ENCODE peak calls at places on chromosomes 4 and X, in seven cellular contexts. F is AG10803, E is prostate gland, Z is heart left ventricle, A is A549, S is AG09309, D is HCT116. O is an unnamed sample.

GRCh38 chr4:38531126-38531737 is 132.8 kb upstream of the KLF3 start:
- DNase-seq in E (no peak), F (no peak), D (no peak), S (no peak), Z (no peak), A (no peak), O (peak)

GRCh38 chrX:68658530-68658929 is 11.1 kb downstream of the STARD8 start:
- DNase-seq in F (no peak), D (no peak), A (no peak), Z (peak), S (no peak), E (no peak), O (peak)

GRCh38 chrX:70494441-70494840 is 49.8 kb downstream of the DLG3 start:
- DNase-seq in F (no peak), A (no peak), Z (no peak), E (no peak), S (no peak), D (no peak), O (no peak)

GRCh38 chrX:40164751-40165150 is 67.0 kb upstream of the BCOR start:
- DNase-seq in E (no peak), S (no peak), D (no peak), A (no peak), Z (no peak), F (no peak), O (no peak)

GRCh38 chrX:43741843-43742573 is 85.9 kb downstream of the MAOA start:
- DNase-seq in A (no peak), F (peak), Z (no peak), D (no peak), E (no peak), S (no peak), O (peak)

GRCh38 chrX:53714580-53715335 is 28.2 kb upstream of the HUWE1 start:
- DNase-seq in Z (no peak), S (no peak), F (no peak), A (no peak), D (peak), E (peak), O (peak)

GRCh38 chr4:128855656-128856055 is 46.2 kb downstream of the JADE1 start:
- DNase-seq in Z (no peak), D (no peak), A (no peak), S (no peak), F (no peak), E (no peak), O (no peak)

GRCh38 chr4:112889619-112890294 is 159.7 kb upstream of the ANK2 start:
- DNase-seq in S (peak), E (no peak), Z (no peak), A (no peak), D (no peak), F (peak), O (peak)

GRCh38 chrX:64202808-64203320 is 2.6 kb downstream of the AMER1 start:
- DNase-seq in Z (no peak), F (peak), E (no peak), S (no peak), D (no peak), A (no peak), O (peak)

GRCh38 chr4:14749910-14750309 is 252.4 kb upstream of the CPEB2 start:
- DNase-seq in S (no peak), F (peak), D (no peak), E (peak), A (peak), Z (peak), O (peak)

GRCh38 chr4:152950402-152951274 is 14.5 kb downstream of the FHDC1 start:
- DNase-seq in Z (no peak), A (no peak), F (no peak), D (no peak), S (no peak), E (no peak), O (no peak)

GRCh38 chr4:53273726-53274125 is 92.1 kb downstream of the SCFD2 start:
- DNase-seq in S (peak), D (no peak), Z (no peak), A (no peak), E (no peak), F (peak), O (peak)

GRCh38 chr4:115366390-115366789 is 253.0 kb upstream of the NDST4 start:
- DNase-seq in D (no peak), A (no peak), S (no peak), E (no peak), Z (no peak), F (no peak), O (no peak)

GRCh38 chr4:139191373-139191772 is 14.4 kb upstream of the ELF2 start:
- DNase-seq in S (no peak), D (no peak), A (no peak), Z (no peak), F (peak), E (no peak), O (peak)

DNA sequence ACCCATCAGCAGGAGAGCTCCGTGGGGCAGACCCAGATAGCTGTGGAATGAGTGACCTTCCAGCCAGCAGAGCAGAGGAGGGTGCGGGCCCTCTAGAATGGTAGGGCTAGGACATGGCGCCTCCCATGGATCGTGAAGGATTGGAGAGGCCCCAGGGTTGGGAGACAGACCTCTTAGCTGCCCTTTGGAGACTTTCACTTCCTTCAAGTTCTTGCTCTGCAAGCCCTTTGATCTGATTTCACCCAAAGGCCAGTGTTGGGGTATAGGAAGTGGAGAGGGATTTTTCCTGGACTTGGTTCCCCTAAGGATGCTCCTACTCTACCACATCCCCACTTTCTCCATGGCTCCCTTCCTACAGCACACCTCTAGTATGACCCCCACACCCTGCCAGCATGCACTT is 3.0 kb downstream of the SASH3 start:
- DNase-seq in Z (no peak), F (no peak), A (no peak), S (no peak), E (no peak), D (no peak), O (no peak)
- H3K4me3 ChIP-seq in Z (no peak), F (no peak), A (no peak), S (no peak), E (no peak), D (no peak), O (no peak)

GRCh38 chrX:102950908-102951866 is 14.1 kb downstream of the RAB40AL start:
- DNase-seq in S (no peak), F (peak), D (peak), Z (peak), A (peak), E (peak), O (peak)
- TF ChIP-seq CTCF in S (peak), F (peak), D (peak), Z (peak), A (peak), E (no peak), O (peak)

GRCh38 chrX:80806557-80806956 is 3.1 kb downstream of the BRWD3 start:
- DNase-seq in S (no peak), A (no peak), D (no peak), Z (no peak), E (no peak), F (no peak), O (no peak)
- H3K4me3 ChIP-seq in S (no peak), A (no peak), D (no peak), Z (no peak), E (no peak), F (no peak), O (no peak)

GRCh38 chr4:186946140-186946539 is 222.5 kb upstream of the FAT1 start:
- DNase-seq in D (no peak), S (no peak), E (no peak), Z (no peak), F (no peak), A (no peak), O (no peak)

GRCh38 chr4:186943607-186943908 is 219.9 kb upstream of the FAT1 start:
- DNase-seq in Z (no peak), D (no peak), A (no peak), E (no peak), S (no peak), F (no peak), O (no peak)

GRCh38 chr4:186949847-186950246 is 226.2 kb upstream of the FAT1 start:
- DNase-seq in S (no peak), A (no peak), F (no peak), D (no peak), E (no peak), Z (no peak), O (no peak)

GRCh38 chr4:186948361-186949291 is 225.0 kb upstream of the FAT1 start:
- DNase-seq in F (peak), D (no peak), S (no peak), A (peak), Z (peak), E (no peak), O (peak)

GRCh38 chr4:186946682-186947294 is 223.1 kb upstream of the FAT1 start:
- DNase-seq in S (no peak), E (no peak), Z (no peak), F (no peak), D (peak), A (peak), O (peak)
- TF ChIP-seq CTCF in S (peak), E (peak), Z (no peak), F (peak), D (peak), A (peak), O (peak)

GRCh38 chrX:154380787-154381186 is 1.7 kb downstream of the EMD start:
- DNase-seq in D (no peak), A (no peak), E (no peak), S (no peak), Z (no peak), F (no peak), O (no peak)
- H3K4me3 ChIP-seq in D (peak), A (peak), E (no peak), S (peak), Z (peak), F (peak), O (peak)

GRCh38 chrX:97683256-97683655 is 799.5 kb downstream of the RPA4 start:
- DNase-seq in A (no peak), F (no peak), E (no peak), D (no peak), S (no peak), Z (no peak), O (no peak)

GRCh38 chrX:97685753-97686152 is 802.0 kb downstream of the RPA4 start:
- DNase-seq in A (peak), Z (no peak), E (no peak), D (peak), F (peak), S (peak), O (peak)
- TF ChIP-seq CTCF in A (peak), Z (peak), E (peak), D (peak), F (peak), S (peak), O (peak)

DNA sequence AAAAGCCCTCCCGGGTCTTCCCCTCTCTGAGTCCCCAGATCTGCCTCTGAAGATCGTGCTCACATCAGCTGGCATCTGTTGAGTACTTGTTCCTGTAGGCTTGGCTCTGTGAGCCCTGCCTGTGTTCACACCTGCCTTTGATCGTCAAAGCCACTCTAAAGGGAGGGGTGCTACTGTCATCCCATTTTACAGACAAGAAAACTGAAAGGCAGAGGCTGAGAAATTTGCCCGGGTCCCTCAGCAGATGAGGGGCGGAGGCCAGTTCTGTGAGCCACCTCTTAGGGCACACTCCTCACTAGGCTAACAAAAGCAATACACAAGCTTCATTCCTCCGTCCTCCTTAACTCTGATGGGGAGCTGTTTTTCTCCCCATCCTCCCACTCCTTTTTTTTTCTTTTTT is 655 bp downstream of the CYTL1 start:
- DNase-seq in A (no peak), F (no peak), Z (no peak), E (no peak), D (no peak), S (no peak), O (no peak)
- H3K4me3 ChIP-seq in A (no peak), F (no peak), Z (no peak), E (no peak), D (no peak), S (no peak), O (no peak)

GRCh38 chrX:57451426-57452020 is 140.3 kb upstream of the ZXDB start:
- DNase-seq in D (no peak), A (no peak), Z (no peak), F (no peak), E (no peak), S (no peak), O (no peak)

GRCh38 chrX:57453901-57454300 is 137.9 kb upstream of the ZXDB start:
- DNase-seq in Z (no peak), A (peak), E (no peak), F (peak), D (no peak), S (no peak), O (no peak)
- TF ChIP-seq CTCF in Z (peak), A (no peak), E (peak), F (peak), D (peak), S (peak), O (no peak)

GRCh38 chr4:82909326-82909725 is 8.8 kb downstream of the THAP9 start:
- DNase-seq in Z (no peak), A (no peak), E (no peak), D (no peak), S (no peak), F (no peak), O (no peak)
- H3K4me3 ChIP-seq in Z (no peak), A (no peak), E (no peak), D (no peak), S (no peak), F (no peak), O (no peak)

DNA sequence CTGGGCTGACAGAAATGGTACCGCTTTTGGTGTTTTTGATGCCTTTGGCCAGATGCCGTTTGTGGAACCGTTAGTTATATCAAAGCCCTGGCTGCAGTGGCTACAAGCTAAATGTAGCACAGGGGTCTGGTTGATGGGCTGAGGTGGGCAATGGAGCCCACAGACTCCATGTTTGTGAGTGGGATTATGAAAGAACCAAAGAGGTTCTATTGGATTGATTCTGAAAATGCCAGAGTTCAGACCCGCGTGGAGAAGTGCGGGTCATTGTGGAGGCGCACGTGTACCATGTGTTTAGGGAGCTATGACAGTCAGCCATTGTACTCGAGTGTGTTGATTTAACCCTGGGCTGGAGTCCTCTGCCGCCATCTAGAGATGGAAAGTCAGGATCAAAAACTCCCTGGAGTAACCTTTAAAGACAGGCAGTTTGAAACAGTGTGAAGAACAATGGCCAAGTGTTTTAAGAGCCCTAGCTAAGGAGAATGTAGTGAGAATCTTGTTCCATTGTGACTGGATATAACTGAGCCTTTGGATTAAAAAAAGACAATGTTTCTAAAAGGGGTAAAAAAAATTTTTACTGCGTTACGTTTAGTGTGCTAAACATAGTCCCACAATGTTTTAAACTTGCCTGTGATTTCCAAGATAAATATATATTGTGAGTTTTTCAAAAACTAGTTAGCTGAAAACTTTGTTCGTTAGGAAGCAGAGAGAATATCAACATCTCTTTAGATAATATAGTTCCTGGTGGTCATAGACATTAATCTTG is 12.7 kb downstream of the ART3 start:
- DNase-seq in Z (peak), A (peak), D (peak), S (no peak), F (peak), E (peak), O (peak)
- TF ChIP-seq CTCF in Z (peak), A (peak), D (peak), S (peak), F (peak), E (peak), O (peak)